ENCODE peak calls at places on chromosomes 11 and 22, in seven cellular contexts. C, V, U, I, K, T and Z are unnamed samples.

GRCh38 chr22:49925525-49926128 is 7.2 kb downstream of the CRELD2 start:
- DNase-seq in C (no peak), V (no peak), U (no peak), I (no peak), K (peak), T (no peak), Z (no peak)

GRCh38 chr22:41873391-41873790 is 40.5 kb downstream of the SREBF2 start:
- DNase-seq in C (no peak), V (no peak), U (no peak), I (no peak), K (no peak), T (no peak), Z (no peak)

GRCh38 chr11:43316451-43316850 is 4.7 kb downstream of the API5 start:
- DNase-seq in C (no peak), V (no peak), U (no peak), I (no peak), K (no peak), T (peak), Z (no peak)

GRCh38 chr11:84289381-84289906 is 1003.3 kb upstream of the CCDC90B start:
- DNase-seq in C (no peak), V (no peak), U (no peak), I (no peak), K (no peak), T (peak), Z (no peak)

GRCh38 chr11:80815752-80816453 is 1375.1 kb upstream of the TENM4 start:
- DNase-seq in C (no peak), V (no peak), U (no peak), I (no peak), K (no peak), T (peak), Z (no peak)

GRCh38 chr11:2686360-2687222 is 13.2 kb downstream of the KCNQ1OT1 start:
- DNase-seq in C (no peak), V (no peak), U (no peak), I (no peak), K (no peak), T (no peak), Z (peak)

GRCh38 chr22:16955678-16956210 is 52.3 kb downstream of the GAB4 start:
- DNase-seq in C (no peak), V (no peak), U (no peak), I (no peak), K (no peak), T (no peak), Z (no peak)

GRCh38 chr22:23796461-23796860 is 9.7 kb downstream of the SMARCB1 start:
- DNase-seq in C (no peak), V (no peak), U (no peak), I (no peak), K (no peak), T (no peak), Z (no peak)